ENCODE peak calls at places on chromosomes 6 and 20, in ten cellular contexts. E is right lobe of liver; Z is GDM1; O is colonic mucosa; D is breast epithelium; V is neural crest cell; F is HEK293T; N is stimulated activated CD8-positive, alpha-beta memory T cell treated with anti-CD3 and anti-CD28 coated beads, Interleukin-7, amount 100 ng/mL, for 1 hour; K is hepatic stellate cell; C is hippocampal formation. A is an unnamed sample.

GRCh38 chr6:52801188-52801841 is 2.3 kb downstream of the GSTA1 start:
- DNase-seq in E (no peak), Z (no peak), O (no peak), D (no peak), V (no peak), F (no peak), N (no peak), K (no peak), C (no peak), A (no peak)

GRCh38 chr6:32105433-32105832 is 3.7 kb downstream of the TNXB start:
- DNase-seq in E (no peak), Z (no peak), O (no peak), D (no peak), V (no peak), F (no peak), N (no peak), K (no peak), C (no peak), A (no peak)

GRCh38 chr6:74873911-74874310 is 331.9 kb downstream of the COL12A1 start:
- DNase-seq in E (no peak), Z (no peak), O (no peak), D (no peak), V (no peak), F (no peak), N (no peak), K (no peak), C (no peak), A (no peak)

GRCh38 chr6:98716341-98716740 is 118.0 kb upstream of the POU3F2 start:
- DNase-seq in E (no peak), Z (no peak), O (no peak), D (no peak), V (peak; percentile 33), F (peak; percentile 12), N (no peak), K (no peak), C (no peak), A (peak; percentile 55)

GRCh38 chr6:75800133-75800532 is 51.1 kb downstream of the MYO6 start:
- DNase-seq in E (no peak), Z (no peak), O (no peak), D (no peak), V (no peak), F (no peak), N (no peak), K (no peak), C (no peak), A (no peak)

GRCh38 chr6:144007779-144008500 is at the start of gene PLAGL1:
- DNase-seq in E (peak; percentile 49), Z (peak; percentile 44), O (peak; percentile 72), D (no peak), V (peak; percentile 41), F (peak; percentile 81), N (no peak), K (peak; percentile 61), C (no peak), A (peak; percentile 74)

GRCh38 chr20:2516399-2516798 is 7.7 kb upstream of the ZNF343 start:
- DNase-seq in E (no peak), Z (no peak), O (no peak), D (no peak), V (no peak), F (no peak), N (no peak), K (no peak), C (no peak), A (no peak)

GRCh38 chr6:128204621-128205020 is 303.8 kb upstream of the THEMIS start:
- DNase-seq in E (no peak), Z (no peak), O (no peak), D (no peak), V (no peak), F (no peak), N (no peak), K (no peak), C (no peak), A (peak; percentile 35)

GRCh38 chr20:16865406-16865805 is 117.2 kb downstream of the OTOR start:
- DNase-seq in E (no peak), Z (no peak), O (no peak), D (no peak), V (no peak), F (no peak), N (no peak), K (no peak), C (no peak), A (no peak)

GRCh38 chr20:4925842-4926530 is 75.3 kb downstream of the SLC23A2 start:
- DNase-seq in E (peak; percentile 79), Z (peak; percentile 4), O (peak; percentile 72), D (peak; percentile 64), V (no peak), F (no peak), N (no peak), K (peak; percentile 79), C (no peak), A (no peak)

GRCh38 chr20:22791877-22792525 is 207.6 kb upstream of the FOXA2 start:
- DNase-seq in E (no peak), Z (no peak), O (no peak), D (no peak), V (no peak), F (no peak), N (no peak), K (no peak), C (no peak), A (no peak)

GRCh38 chr20:50038574-50038991 is 55.8 kb downstream of the SNAI1 start:
- DNase-seq in E (no peak), Z (no peak), O (no peak), D (no peak), V (no peak), F (no peak), N (no peak), K (no peak), C (no peak), A (no peak)

GRCh38 chr6:43078651-43079050 is 2.5 kb downstream of the PTK7 start:
- DNase-seq in E (no peak), Z (no peak), O (no peak), D (no peak), V (no peak), F (no peak), N (no peak), K (no peak), C (no peak), A (no peak)

GRCh38 chr6:1561355-1561754 is 48.4 kb upstream of the FOXC1 start:
- DNase-seq in E (no peak), Z (no peak), O (no peak), D (no peak), V (no peak), F (no peak), N (no peak), K (no peak), C (no peak), A (no peak)

GRCh38 chr6:24923885-24924401 is 11.8 kb downstream of the RIPOR2 start:
- DNase-seq in E (no peak), Z (no peak), O (no peak), D (no peak), V (no peak), F (no peak), N (no peak), K (no peak), C (no peak), A (peak; percentile 81)

GRCh38 chr6:111032493-111033140 is 50.8 kb downstream of the RPF2 start:
- DNase-seq in E (no peak), Z (no peak), O (no peak), D (no peak), V (no peak), F (no peak), N (no peak), K (no peak), C (no peak), A (no peak)

GRCh38 chr6:165663736-165664552 is 903 bp upstream of the PDE10A start:
- DNase-seq in E (no peak), Z (no peak), O (no peak), D (no peak), V (peak; percentile 11), F (no peak), N (no peak), K (peak; percentile 57), C (no peak), A (peak; percentile 67)

GRCh38 chr20:19915111-19915798 is 101.9 kb upstream of the NAA20 start:
- DNase-seq in E (no peak), Z (peak; percentile 45), O (no peak), D (no peak), V (no peak), F (no peak), N (no peak), K (no peak), C (no peak), A (no peak)

GRCh38 chr6:5622276-5623005 is 361.1 kb downstream of the FARS2 start:
- DNase-seq in E (no peak), Z (no peak), O (no peak), D (no peak), V (no peak), F (no peak), N (no peak), K (no peak), C (no peak), A (no peak)

GRCh38 chr6:89452269-89452668 is 19.3 kb downstream of the ANKRD6 start:
- DNase-seq in E (no peak), Z (no peak), O (no peak), D (no peak), V (no peak), F (no peak), N (no peak), K (no peak), C (no peak), A (no peak)

GRCh38 chr20:49757597-49757996 is 43.9 kb upstream of the B4GALT5 start:
- DNase-seq in E (no peak), Z (no peak), O (no peak), D (no peak), V (no peak), F (no peak), N (no peak), K (no peak), C (no peak), A (no peak)

GRCh38 chr6:169738204-169738971 is 13.0 kb downstream of the DYNLT2 start:
- DNase-seq in E (no peak), Z (no peak), O (no peak), D (no peak), V (no peak), F (no peak), N (no peak), K (no peak), C (no peak), A (peak; percentile 30)

GRCh38 chr6:7195330-7196018 is 87.7 kb downstream of the RREB1 start:
- DNase-seq in E (no peak), Z (no peak), O (no peak), D (no peak), V (no peak), F (no peak), N (no peak), K (no peak), C (no peak), A (peak; percentile 25)